ENCODE peak calls at places on chromosomes 11 and 22, in eight cellular contexts. G, L, T, I, C, E, F and M are unnamed samples.

GRCh38 chr11:115893701-115894100 is 389.5 kb upstream of the CADM1 start:
- DNase-seq in L (no peak), T (no peak), E (no peak), F (no peak), I (no peak), C (no peak), G (no peak), M (no peak)

GRCh38 chr11:46913484-46913883 is 4.9 kb downstream of the LRP4 start:
- DNase-seq in I (no peak), E (no peak), G (no peak), L (no peak), F (no peak), C (no peak), T (peak), M (no peak)

GRCh38 chr11:127590319-127590718 is 589.7 kb upstream of the KIRREL3 start:
- DNase-seq in I (no peak), G (no peak), F (no peak), E (no peak), T (no peak), C (no peak), L (no peak), M (no peak)

GRCh38 chr11:77201370-77201769 is 73.3 kb downstream of the MYO7A start:
- DNase-seq in C (no peak), L (no peak), T (no peak), I (no peak), E (no peak), G (no peak), F (no peak), M (no peak)

GRCh38 chr11:2913029-2913431 is 16.2 kb downstream of the PHLDA2 start:
- DNase-seq in L (no peak), E (no peak), F (peak), C (no peak), I (no peak), T (peak), G (peak), M (no peak)

GRCh38 chr11:47431356-47432083 is 5.3 kb upstream of the PSMC3 start:
- DNase-seq in C (no peak), L (no peak), I (no peak), F (no peak), T (no peak), G (no peak), E (no peak), M (no peak)

GRCh38 chr11:19218801-19219460 is 17.1 kb upstream of the CSRP3 start:
- DNase-seq in L (no peak), C (no peak), G (no peak), F (peak), I (no peak), E (no peak), T (no peak), M (no peak)

GRCh38 chr11:43376065-43376464 is 17.3 kb downstream of the TTC17 start:
- DNase-seq in I (no peak), F (no peak), E (no peak), G (no peak), L (no peak), C (no peak), T (no peak), M (no peak)

GRCh38 chr11:80873309-80873999 is 1432.6 kb upstream of the TENM4 start:
- DNase-seq in I (no peak), F (peak), T (no peak), C (no peak), L (peak), E (no peak), G (peak), M (peak)

GRCh38 chr22:21657361-21658118 is 8.3 kb upstream of the PPIL2 start:
- DNase-seq in E (no peak), C (peak), L (peak), I (no peak), F (peak), G (peak), T (peak), M (no peak)

GRCh38 chr11:85769758-85770157 is 41.2 kb downstream of the SYTL2 start:
- DNase-seq in T (no peak), F (no peak), E (no peak), I (no peak), L (no peak), G (no peak), C (no peak), M (no peak)

GRCh38 chr22:33781396-33781795 is 138.9 kb downstream of the LARGE1 start:
- DNase-seq in E (no peak), I (no peak), L (no peak), G (no peak), T (no peak), F (peak), C (no peak), M (no peak)

GRCh38 chr11:1052133-1053011 is 15.9 kb upstream of the MUC6 start:
- DNase-seq in G (no peak), I (no peak), E (no peak), C (no peak), T (no peak), L (no peak), F (no peak), M (no peak)

GRCh38 chr11:61773826-61774225 is 18.6 kb downstream of the TMEM258 start:
- DNase-seq in G (no peak), C (no peak), T (no peak), L (no peak), I (no peak), F (no peak), E (no peak), M (no peak)

GRCh38 chr22:49305215-49305965 is 522.3 kb downstream of the BRD1 start:
- DNase-seq in F (peak), I (peak), E (peak), G (no peak), L (no peak), C (peak), T (no peak), M (no peak)

GRCh38 chr11:24855951-24856350 is 359.1 kb downstream of the LUZP2 start:
- DNase-seq in C (no peak), I (no peak), L (no peak), E (no peak), G (no peak), F (no peak), T (no peak), M (no peak)

GRCh38 chr22:25754527-25755202 is 12.7 kb downstream of the MYO18B start:
- DNase-seq in G (peak), E (peak), L (no peak), C (peak), T (peak), I (peak), F (peak), M (no peak)

GRCh38 chr11:104905271-104905670 is 7.0 kb upstream of the CASP12 start:
- DNase-seq in T (no peak), C (no peak), E (no peak), I (no peak), G (no peak), L (no peak), F (no peak), M (no peak)

GRCh38 chr22:32310777-32311176 is 46.9 kb upstream of the RFPL3 start:
- DNase-seq in T (no peak), I (no peak), E (peak), F (no peak), G (no peak), L (no peak), C (no peak), M (no peak)

GRCh38 chr22:41557401-41558240 is 3.2 kb upstream of the CSDC2 start:
- DNase-seq in G (peak), I (peak), F (peak), C (peak), T (peak), E (peak), L (no peak), M (no peak)

GRCh38 chr11:119491753-119492455 is 68.9 kb upstream of the THY1 start:
- DNase-seq in I (no peak), G (no peak), C (no peak), T (peak), E (no peak), L (no peak), F (peak), M (no peak)

GRCh38 chr11:17741487-17741886 is 6.9 kb downstream of the KCNC1 start:
- DNase-seq in C (no peak), I (no peak), T (no peak), E (no peak), F (no peak), L (no peak), G (no peak), M (no peak)

GRCh38 chr11:34621876-34622275 is 983 bp downstream of the EHF start:
- DNase-seq in L (no peak), T (peak), C (no peak), G (no peak), I (no peak), F (no peak), E (no peak), M (no peak)

GRCh38 chr11:34623463-34623862 is 2.6 kb downstream of the EHF start:
- DNase-seq in L (peak), E (no peak), F (no peak), G (no peak), T (no peak), C (no peak), I (no peak), M (peak)

GRCh38 chr11:34626393-34626792 is 5.5 kb downstream of the EHF start:
- DNase-seq in E (no peak), G (no peak), C (no peak), F (no peak), L (no peak), I (no peak), T (peak), M (no peak)

GRCh38 chr11:34625576-34625975 is 4.7 kb downstream of the EHF start:
- DNase-seq in G (no peak), I (no peak), F (no peak), C (no peak), T (no peak), L (no peak), E (no peak), M (no peak)

GRCh38 chr11:34624069-34624468 is 3.2 kb downstream of the EHF start:
- DNase-seq in E (no peak), F (no peak), T (no peak), C (no peak), L (peak), I (no peak), G (no peak), M (peak)
- H3K4me3 ChIP-seq in E (no peak), F (no peak), T (no peak), C (no peak), L (no peak), I (no peak), G (no peak), M (peak)

GRCh38 chr11:75535039-75535563 is 9.4 kb upstream of the GDPD5 start:
- DNase-seq in T (no peak), G (no peak), I (no peak), C (no peak), E (no peak), L (no peak), F (no peak), M (no peak)
- TF ChIP-seq CTCF in T (no peak), G (no peak), I (no peak), C (no peak), E (no peak), L (no peak), F (no peak), M (no peak)

DNA sequence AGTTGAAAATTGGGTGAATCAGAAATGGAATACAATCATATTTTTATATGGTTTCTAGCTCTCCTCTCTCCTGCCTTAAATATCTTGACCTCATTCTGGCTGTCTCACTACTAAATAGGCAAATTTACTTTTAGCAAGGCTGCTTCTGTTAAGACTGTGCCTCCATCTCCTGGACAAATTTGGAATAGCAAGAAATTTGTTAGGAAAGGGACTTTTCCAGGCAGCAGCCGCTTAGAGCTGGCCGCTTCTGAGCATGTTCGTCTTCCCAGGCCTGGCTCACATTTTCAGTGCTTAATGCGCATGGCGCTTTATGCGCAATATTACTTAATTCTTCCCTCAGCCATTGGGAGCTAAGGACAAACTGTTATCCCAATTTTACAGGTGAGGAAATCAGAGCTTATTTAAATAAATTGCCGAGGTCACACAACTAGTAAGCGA is 1.7 kb upstream of the PEX26 start:
- DNase-seq in G (peak), I (peak), T (peak), C (peak), L (peak), F (peak), E (no peak), M (peak)
- H3K4me3 ChIP-seq in G (no peak), I (no peak), T (no peak), C (no peak), L (peak), F (no peak), E (peak), M (peak)

GRCh38 chr11:13247606-13248320 is 29.8 kb upstream of the BMAL1 start:
- DNase-seq in F (no peak), C (no peak), E (no peak), T (no peak), I (no peak), G (no peak), L (no peak), M (no peak)

GRCh38 chr11:13249177-13249576 is 28.4 kb upstream of the BMAL1 start:
- DNase-seq in C (no peak), F (no peak), E (no peak), I (no peak), G (no peak), L (no peak), T (no peak), M (no peak)

GRCh38 chr11:13251961-13252360 is 25.6 kb upstream of the BMAL1 start:
- DNase-seq in E (no peak), L (no peak), G (no peak), I (no peak), C (no peak), T (no peak), F (no peak), M (no peak)

DNA sequence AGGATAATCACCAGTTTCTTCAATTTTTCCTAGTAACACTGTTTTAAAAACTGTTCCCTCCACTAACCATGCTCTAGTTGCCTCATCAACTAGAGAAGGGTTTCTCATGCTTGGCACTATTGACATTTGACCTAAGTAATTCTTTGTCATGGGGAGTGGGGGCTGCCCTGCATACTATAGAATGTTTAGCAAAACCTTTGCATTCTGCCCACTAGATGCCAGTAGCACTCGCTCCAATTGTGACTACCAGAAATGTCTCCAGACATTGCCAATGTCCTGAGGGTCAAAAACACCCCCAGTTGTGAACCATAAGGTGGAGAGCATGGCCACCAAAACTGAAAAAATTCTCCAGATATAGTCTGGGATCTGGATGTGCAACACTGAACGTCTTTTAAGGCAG is 27.6 kb upstream of the BMAL1 start:
- DNase-seq in C (no peak), F (peak), E (no peak), T (peak), I (no peak), G (no peak), L (peak), M (no peak)
- TF ChIP-seq CTCF in C (peak), F (peak), E (no peak), T (peak), I (no peak), G (peak), L (no peak), M (peak)